ENCODE peak calls at places on chromosomes 4 and X, in eight cellular contexts. J, P, U, T, W, G, N and Y are unnamed samples.
A peak's percentile ranks its signal among the peaks of the same experiment; 100 is the strongest.

GRCh38 chrX:19886888-19887531 is 390 bp downstream of the SH3KBP1 start:
- DNase-seq in J (no peak), P (no peak), U (no peak), T (peak; percentile 42), W (no peak), G (peak; percentile 58), N (peak; percentile 42), Y (peak; percentile 28)

GRCh38 chr4:72966652-72967051 is 102.9 kb downstream of the COX18 start:
- DNase-seq in J (no peak), P (no peak), U (no peak), T (no peak), W (no peak), G (no peak), N (no peak), Y (no peak)

GRCh38 chr4:80033581-80033980 is 39.4 kb downstream of the ANTXR2 start:
- DNase-seq in J (no peak), P (peak; percentile 1), U (no peak), T (no peak), W (no peak), G (no peak), N (no peak), Y (no peak)

GRCh38 chr4:153471691-153472080 is 5.5 kb downstream of the TMEM131L start:
- DNase-seq in J (peak; percentile 6), P (no peak), U (no peak), T (no peak), W (no peak), G (no peak), N (no peak), Y (no peak)

GRCh38 chrX:109632906-109633504 is 8.0 kb upstream of the KCNE5 start:
- DNase-seq in J (no peak), P (peak; percentile 48), U (no peak), T (peak; percentile 36), W (no peak), G (peak; percentile 61), N (peak; percentile 46), Y (no peak)

GRCh38 chr4:156169011-156169410 is 215.3 kb upstream of the CTSO start:
- DNase-seq in J (no peak), P (peak; percentile 85), U (no peak), T (peak; percentile 70), W (no peak), G (peak; percentile 67), N (peak; percentile 49), Y (peak; percentile 17)

GRCh38 chr4:182413550-182413949 is 170.3 kb downstream of the TENM3 start:
- DNase-seq in J (no peak), P (no peak), U (no peak), T (no peak), W (no peak), G (no peak), N (no peak), Y (no peak)

GRCh38 chr4:152534541-152535231 is 1.2 kb downstream of the FBXW7 start:
- DNase-seq in J (no peak), P (peak; percentile 58), U (peak; percentile 86), T (peak; percentile 61), W (no peak), G (peak; percentile 73), N (peak; percentile 60), Y (peak; percentile 38)

GRCh38 chr4:15149234-15149841 is 147.1 kb downstream of the CPEB2 start:
- DNase-seq in J (no peak), P (no peak), U (no peak), T (no peak), W (no peak), G (no peak), N (no peak), Y (no peak)

GRCh38 chrX:36266155-36266554 is 346.6 kb downstream of the CFAP47 start:
- DNase-seq in J (no peak), P (no peak), U (no peak), T (no peak), W (no peak), G (no peak), N (no peak), Y (no peak)

GRCh38 chrX:10533686-10534365 is 86.6 kb downstream of the MID1 start:
- DNase-seq in J (no peak), P (no peak), U (no peak), T (no peak), W (no peak), G (no peak), N (no peak), Y (no peak)

GRCh38 chr4:128606173-128606572 is 203.3 kb upstream of the JADE1 start:
- DNase-seq in J (no peak), P (no peak), U (no peak), T (no peak), W (no peak), G (no peak), N (no peak), Y (no peak)

GRCh38 chrX:82362550-82362949 is 1145.5 kb upstream of the POU3F4 start:
- DNase-seq in J (no peak), P (no peak), U (no peak), T (no peak), W (no peak), G (no peak), N (no peak), Y (no peak)

GRCh38 chr4:123564758-123565346 is 168.3 kb downstream of the SPRY1 start:
- DNase-seq in J (no peak), P (peak; percentile 85), U (no peak), T (peak; percentile 75), W (no peak), G (peak; percentile 88), N (peak; percentile 88), Y (no peak)

GRCh38 chr4:186297013-186297645 is 31.1 kb downstream of the F11 start:
- DNase-seq in J (no peak), P (peak; percentile 79), U (peak; percentile 77), T (peak; percentile 56), W (no peak), G (no peak), N (peak; percentile 60), Y (no peak)

GRCh38 chrX:47133493-47133892 is 11.0 kb downstream of the NDUFB11 start:
- DNase-seq in J (no peak), P (no peak), U (no peak), T (no peak), W (no peak), G (no peak), N (no peak), Y (no peak)

GRCh38 chrX:47129157-47129878 is 15.2 kb downstream of the NDUFB11 start:
- DNase-seq in J (peak; percentile 61), P (peak; percentile 96), U (no peak), T (peak; percentile 84), W (peak; percentile 94), G (peak; percentile 97), N (peak; percentile 86), Y (peak; percentile 90)

DNA sequence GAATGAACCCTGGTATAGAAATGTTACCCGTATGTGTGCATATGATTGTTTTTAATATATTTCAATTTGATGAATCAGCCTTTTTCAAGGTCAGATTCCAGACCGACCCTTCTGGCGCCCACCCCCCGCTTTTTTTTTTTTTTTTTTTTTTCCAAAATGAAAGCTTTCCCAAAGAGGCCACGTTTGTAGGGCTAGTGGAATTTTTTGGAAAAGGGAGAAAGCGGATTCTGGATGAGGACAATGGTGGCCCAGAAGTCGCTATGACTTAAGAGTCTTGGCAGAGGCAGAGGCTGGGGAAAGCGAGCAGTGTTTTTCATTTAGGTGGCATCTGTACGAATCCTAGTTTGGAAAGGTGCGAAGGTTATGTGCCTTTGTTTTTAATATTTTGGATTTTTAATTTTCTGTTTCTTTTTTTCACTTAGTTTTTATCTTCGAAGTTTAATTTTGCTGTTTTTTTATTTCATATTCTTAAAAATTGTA is 14.6 kb downstream of the NDUFB11 start:
- DNase-seq in J (no peak), P (no peak), U (no peak), T (no peak), W (no peak), G (no peak), N (no peak), Y (no peak)
- H3K4me3 ChIP-seq in J (peak overlapping the region; percentile 41), P (peak overlapping the region; percentile 50), U (peak overlapping the region; percentile 47), T (peak overlapping the region; percentile 77), W (peak overlapping the region; percentile 73), G (peak overlapping the region; percentile 89), N (peak overlapping the region; percentile 63), Y (peak overlapping the region; percentile 72)

DNA sequence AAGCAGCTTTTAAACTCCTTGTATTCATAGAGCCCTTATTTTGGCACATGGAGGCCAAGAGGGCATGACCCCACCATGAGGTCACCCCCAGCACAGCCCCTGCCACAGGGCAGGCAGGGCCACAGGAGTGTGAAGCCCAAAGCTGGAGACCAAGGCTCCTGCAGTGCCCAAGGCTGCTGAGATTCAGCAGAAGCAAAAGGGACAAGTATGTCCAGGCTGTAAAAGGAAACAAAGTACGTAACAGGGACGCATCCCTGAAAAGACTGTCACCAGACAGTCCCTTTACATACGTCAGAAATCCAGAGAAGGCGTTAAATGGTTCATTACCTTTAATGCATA is 18.9 kb downstream of the GAK start:
- DNase-seq in J (no peak), P (no peak), U (no peak), T (no peak), W (no peak), G (no peak), N (no peak), Y (no peak)
- H3K27ac ChIP-seq in J (peak overlapping the region; percentile 79), P (no peak overlapping the region), U (no peak overlapping the region), T (no peak overlapping the region), W (no peak overlapping the region), G (no peak overlapping the region), N (no peak overlapping the region), Y (no peak overlapping the region)

GRCh38 chrX:17242470-17242869 is 132.5 kb upstream of the NHS start:
- DNase-seq in J (no peak), P (peak; percentile 62), U (no peak), T (peak; percentile 62), W (no peak), G (peak; percentile 78), N (peak; percentile 70), Y (no peak)
- H3K4me3 ChIP-seq in J (no peak overlapping the region), P (no peak overlapping the region), U (no peak overlapping the region), T (no peak overlapping the region), W (no peak overlapping the region), G (no peak overlapping the region), N (no peak overlapping the region), Y (no peak overlapping the region)

GRCh38 chrX:33045245-33045644 is 166.1 kb downstream of the DMD start:
- DNase-seq in J (no peak), P (no peak), U (no peak), T (no peak), W (no peak), G (no peak), N (no peak), Y (no peak)

GRCh38 chrX:33041141-33041540 is 170.2 kb downstream of the DMD start:
- DNase-seq in J (no peak), P (no peak), U (peak; percentile 31), T (no peak), W (no peak), G (no peak), N (no peak), Y (no peak)

GRCh38 chrX:33045882-33046281 is 165.5 kb downstream of the DMD start:
- DNase-seq in J (no peak), P (no peak), U (no peak), T (no peak), W (no peak), G (no peak), N (no peak), Y (no peak)
- H3K27ac ChIP-seq in J (no peak overlapping the region), P (no peak overlapping the region), U (no peak overlapping the region), T (no peak overlapping the region), W (no peak overlapping the region), G (no peak overlapping the region), N (no peak overlapping the region), Y (no peak overlapping the region)